ENCODE peak calls at places on chromosomes 12 and 14, in five cellular contexts. U is upper lobe of right lung; H is prostate gland; J is fibroblast of lung; L is CD8-positive, alpha-beta memory T cell. Y is an unnamed sample.
A peak's percentile ranks its signal among the peaks of the same experiment; 100 is the strongest.

GRCh38 chr12:9869307-9870161 is at the start of gene CLEC2B:
- DNase-seq in U (no peak), H (no peak), J (peak; percentile 78), L (no peak), Y (peak; percentile 62)

GRCh38 chr12:75364918-75365317 is 26.0 kb upstream of the GLIPR1L2 start:
- DNase-seq in U (no peak), H (no peak), J (no peak), L (no peak), Y (no peak)

GRCh38 chr12:67795235-67795634 is 146.7 kb downstream of the DYRK2 start:
- DNase-seq in U (no peak), H (no peak), J (no peak), L (no peak), Y (no peak)

GRCh38 chr12:21528953-21529352 is 2.9 kb downstream of the SPX start:
- DNase-seq in U (no peak), H (no peak), J (peak; percentile 19), L (no peak), Y (no peak)

GRCh38 chr12:131511391-131511802 is 199.5 kb upstream of the SFSWAP start:
- DNase-seq in U (no peak), H (no peak), J (peak; percentile 24), L (peak; percentile 7), Y (peak; percentile 70)

GRCh38 chr12:57370696-57371095 is 60.1 kb downstream of the R3HDM2 start:
- DNase-seq in U (no peak), H (no peak), J (peak; percentile 20), L (no peak), Y (no peak)

GRCh38 chr12:114395755-114396152 is 10.2 kb downstream of the TBX5 start:
- DNase-seq in U (no peak), H (no peak), J (no peak), L (no peak), Y (no peak)

GRCh38 chr14:105317546-105317945 is 3.0 kb downstream of the PACS2 start:
- DNase-seq in U (no peak), H (no peak), J (peak; percentile 64), L (no peak), Y (no peak)

GRCh38 chr12:12870454-12870853 is 20.9 kb upstream of the GPRC5A start:
- DNase-seq in U (no peak), H (no peak), J (peak; percentile 100), L (no peak), Y (no peak)

GRCh38 chr12:49057888-49058287 is 2.7 kb downstream of the KMT2D start:
- DNase-seq in U (no peak), H (no peak), J (no peak), L (no peak), Y (no peak)

GRCh38 chr12:102769323-102769916 is 147.6 kb downstream of the PAH start:
- DNase-seq in U (no peak), H (peak; percentile 25), J (peak; percentile 38), L (no peak), Y (no peak)

GRCh38 chr14:24889843-24890242 is 160.1 kb downstream of the STXBP6 start:
- DNase-seq in U (no peak), H (no peak), J (peak; percentile 76), L (no peak), Y (no peak)

GRCh38 chr14:90599339-90599738 is 202.5 kb downstream of the CALM1 start:
- DNase-seq in U (no peak), H (no peak), J (no peak), L (no peak), Y (no peak)

GRCh38 chr14:72974661-72975060 is 48.4 kb downstream of the DCAF4 start:
- DNase-seq in U (no peak), H (no peak), J (no peak), L (no peak), Y (no peak)

GRCh38 chr14:72966038-72966437 is 39.8 kb downstream of the DCAF4 start:
- DNase-seq in U (no peak), H (no peak), J (no peak), L (no peak), Y (no peak)

GRCh38 chr14:72970058-72970630 is 43.9 kb downstream of the DCAF4 start:
- DNase-seq in U (no peak), H (no peak), J (no peak), L (no peak), Y (no peak)

GRCh38 chr14:72975776-72976175 is 49.5 kb downstream of the DCAF4 start:
- DNase-seq in U (no peak), H (no peak), J (no peak), L (no peak), Y (no peak)

GRCh38 chr14:72970824-72971434 is 44.7 kb downstream of the DCAF4 start:
- DNase-seq in U (no peak), H (no peak), J (no peak), L (no peak), Y (no peak)
- H3K36me3 ChIP-seq in U (peaks cover 69% of the 10 kb centered on the region), H (peaks cover 18% of the 10 kb centered on the region), J (peaks cover 22% of the 10 kb centered on the region), L (peaks cover 18% of the 10 kb centered on the region), Y (peaks cover 28% of the 10 kb centered on the region)

DNA sequence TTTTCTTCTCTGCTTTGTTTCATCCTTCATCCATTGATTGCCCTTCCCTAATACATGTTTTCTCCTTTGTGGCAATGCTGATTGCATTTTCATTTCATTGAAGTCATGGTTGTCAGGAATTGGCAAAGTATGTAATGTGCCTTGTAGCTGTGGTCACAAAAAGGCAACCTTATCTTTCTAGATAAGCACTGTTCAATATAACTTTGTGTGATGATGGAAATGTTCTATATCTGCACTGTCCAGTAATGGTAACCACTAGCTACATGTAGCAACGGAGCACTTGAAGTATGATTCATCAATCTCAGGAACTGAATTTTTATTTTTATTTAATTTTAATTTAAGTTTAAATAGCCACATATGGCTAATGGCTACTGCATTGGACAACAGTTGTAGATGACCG is 79.8 kb downstream of the PCNX1 start:
- DNase-seq in U (no peak), H (no peak), J (peak; percentile 67), L (no peak), Y (no peak)
- H3K27ac ChIP-seq in U (no peak overlapping the region), H (no peak overlapping the region), J (no peak overlapping the region), L (no peak overlapping the region), Y (no peak overlapping the region)

DNA sequence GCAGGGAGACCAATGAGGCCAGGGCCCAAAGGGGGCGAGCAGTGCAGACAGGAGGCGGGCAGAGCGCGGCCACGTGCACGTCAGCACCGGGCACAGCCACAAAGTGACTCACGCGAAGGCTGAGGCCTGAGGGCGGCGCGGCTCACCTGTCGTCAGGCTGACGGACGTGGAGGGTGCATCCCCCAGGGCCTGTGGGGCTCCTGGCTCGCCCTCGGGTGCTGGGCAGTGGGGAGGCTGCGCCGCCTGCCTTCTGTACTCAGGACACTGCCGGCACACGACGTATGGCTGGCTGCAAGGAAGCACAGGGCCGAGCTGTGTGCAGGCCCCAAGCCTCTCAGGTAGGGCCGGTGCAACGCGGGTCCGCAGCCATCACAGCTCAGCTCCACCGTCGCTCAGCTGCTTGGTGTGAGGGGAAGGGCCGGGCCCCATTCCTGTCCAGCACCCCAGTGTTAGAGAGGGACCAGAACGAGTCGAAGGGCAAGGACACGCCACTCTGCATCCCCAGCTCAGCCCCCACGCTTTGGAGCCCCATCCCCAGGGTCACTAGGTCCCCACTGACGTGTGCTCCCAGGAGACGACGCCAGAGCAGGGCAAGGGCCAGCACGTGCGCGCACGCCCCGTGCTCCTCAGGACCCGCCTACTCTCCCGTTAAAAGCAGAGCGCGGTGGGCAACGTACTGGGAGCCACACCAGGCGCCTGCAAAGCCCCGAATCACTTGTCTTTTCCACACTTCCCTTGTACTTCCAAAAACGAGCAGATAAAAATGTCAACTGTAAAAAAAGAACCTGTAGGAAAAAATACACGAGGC is 24.8 kb upstream of the GOLGA3 start:
- DNase-seq in U (no peak), H (no peak), J (no peak), L (no peak), Y (no peak)
- H3K4me1 ChIP-seq in U (no peaks in the 10 kb centered on the region), H (no peaks in the 10 kb centered on the region), J (no peaks in the 10 kb centered on the region), L (no peaks in the 10 kb centered on the region), Y (no peaks in the 10 kb centered on the region)

GRCh38 chr12:6230321-6231110 is 30.3 kb downstream of the CD9 start:
- DNase-seq in U (peak; percentile 78), H (peak; percentile 81), J (peak; percentile 70), L (peak; percentile 71), Y (peak; percentile 76)

GRCh38 chr12:6228535-6229223 is 28.5 kb downstream of the CD9 start:
- DNase-seq in U (no peak), H (peak; percentile 68), J (no peak), L (no peak), Y (no peak)

GRCh38 chr12:6231359-6232268 is 31.4 kb downstream of the CD9 start:
- DNase-seq in U (no peak), H (no peak), J (peak; percentile 39), L (no peak), Y (no peak)

GRCh38 chr12:6229823-6230222 is 29.6 kb downstream of the CD9 start:
- DNase-seq in U (no peak), H (peak; percentile 81), J (peak; percentile 97), L (no peak), Y (no peak)

GRCh38 chr12:6229224-6229748 is 29.1 kb downstream of the CD9 start:
- DNase-seq in U (no peak), H (peak; percentile 93), J (no peak), L (no peak), Y (no peak)
- H3K36me3 ChIP-seq in U (peaks cover 56% of the 10 kb centered on the region), H (no peaks in the 10 kb centered on the region), J (peaks cover 15% of the 10 kb centered on the region), L (no peaks in the 10 kb centered on the region), Y (no peaks in the 10 kb centered on the region)